ENCODE peak calls at places on chromosomes 4 and X, in five cellular contexts. One of them, this sample, is unnamed.

GRCh38 chrX:96707829-96708228 is 23.2 kb downstream of the DIAPH2 start:
- DNase-seq in fibroblast of lung: no peak
- DNase-seq in adrenal gland: no peak
- DNase-seq in cardiac muscle cell: no peak
- DNase-seq in SJSA1: no peak
- DNase-seq in this sample: no peak

GRCh38 chr4:161696957-161697356 is 466.8 kb downstream of the FSTL5 start:
- DNase-seq in SJSA1: no peak
- DNase-seq in adrenal gland: no peak
- DNase-seq in cardiac muscle cell: no peak
- DNase-seq in fibroblast of lung: no peak
- DNase-seq in this sample: no peak

GRCh38 chrX:133645251-133645650 is 230.0 kb upstream of the GPC4 start:
- DNase-seq in SJSA1: no peak
- DNase-seq in fibroblast of lung: peak; percentile 66
- DNase-seq in adrenal gland: no peak
- DNase-seq in cardiac muscle cell: no peak
- DNase-seq in this sample: no peak

GRCh38 chr4:141180991-141181760 is 39.5 kb upstream of the ZNF330 start:
- DNase-seq in adrenal gland: no peak
- DNase-seq in cardiac muscle cell: no peak
- DNase-seq in fibroblast of lung: no peak
- DNase-seq in SJSA1: no peak
- DNase-seq in this sample: peak; percentile 20

GRCh38 chr4:146975535-146975934 is 29.9 kb upstream of the TTC29 start:
- DNase-seq in fibroblast of lung: no peak
- DNase-seq in adrenal gland: no peak
- DNase-seq in SJSA1: no peak
- DNase-seq in cardiac muscle cell: no peak
- DNase-seq in this sample: no peak

GRCh38 chrX:47176101-47176740 is 17.4 kb upstream of the UBA1 start:
- DNase-seq in SJSA1: no peak
- DNase-seq in cardiac muscle cell: no peak
- DNase-seq in adrenal gland: no peak
- DNase-seq in fibroblast of lung: no peak
- DNase-seq in this sample: no peak

GRCh38 chr4:137664055-137664405 is 131.7 kb upstream of the PCDH18 start:
- DNase-seq in SJSA1: peak; percentile 52
- DNase-seq in fibroblast of lung: peak; percentile 80
- DNase-seq in adrenal gland: no peak
- DNase-seq in cardiac muscle cell: no peak
- DNase-seq in this sample: no peak

GRCh38 chr4:168265327-168265726 is 53.2 kb downstream of the DDX60 start:
- DNase-seq in SJSA1: no peak
- DNase-seq in cardiac muscle cell: peak; percentile 38
- DNase-seq in adrenal gland: no peak
- DNase-seq in fibroblast of lung: no peak
- DNase-seq in this sample: no peak

GRCh38 chrX:22171287-22172060 is 101.2 kb upstream of the CBLL2 start:
- DNase-seq in SJSA1: no peak
- DNase-seq in adrenal gland: no peak
- DNase-seq in fibroblast of lung: no peak
- DNase-seq in cardiac muscle cell: no peak
- DNase-seq in this sample: peak; percentile 31

GRCh38 chr4:122163301-122163700 is 11.2 kb downstream of the BLTP1 start:
- DNase-seq in adrenal gland: no peak
- DNase-seq in fibroblast of lung: no peak
- DNase-seq in SJSA1: no peak
- DNase-seq in cardiac muscle cell: no peak
- DNase-seq in this sample: no peak

GRCh38 chr4:33831667-33832066 is 2412.6 kb downstream of the ARAP2 start:
- DNase-seq in fibroblast of lung: no peak
- DNase-seq in cardiac muscle cell: no peak
- DNase-seq in SJSA1: no peak
- DNase-seq in adrenal gland: no peak
- DNase-seq in this sample: no peak

GRCh38 chr4:1413221-1413663 is 7.0 kb upstream of the NKX1-1 start:
- DNase-seq in adrenal gland: no peak
- DNase-seq in SJSA1: no peak
- DNase-seq in fibroblast of lung: no peak
- DNase-seq in cardiac muscle cell: no peak
- DNase-seq in this sample: no peak

GRCh38 chr4:99998062-99998880 is 48.2 kb upstream of the H2AZ1 start:
- DNase-seq in fibroblast of lung: peak; percentile 59
- DNase-seq in adrenal gland: peak; percentile 4
- DNase-seq in cardiac muscle cell: peak; percentile 17
- DNase-seq in SJSA1: no peak
- DNase-seq in this sample: peak; percentile 34

GRCh38 chrX:350148-350533 is 31.5 kb upstream of the GTPBP6 start:
- DNase-seq in SJSA1: no peak
- DNase-seq in cardiac muscle cell: no peak
- DNase-seq in fibroblast of lung: no peak
- DNase-seq in adrenal gland: no peak
- DNase-seq in this sample: no peak

GRCh38 chrX:83508006-83508405 is at the start of gene POU3F4:
- DNase-seq in fibroblast of lung: no peak
- DNase-seq in cardiac muscle cell: peak; percentile 82
- DNase-seq in SJSA1: no peak
- DNase-seq in adrenal gland: peak; percentile 2
- DNase-seq in this sample: no peak

GRCh38 chr4:69032847-69033638 is 63.2 kb upstream of the UGT2B7 start:
- DNase-seq in cardiac muscle cell: no peak
- DNase-seq in adrenal gland: no peak
- DNase-seq in SJSA1: no peak
- DNase-seq in fibroblast of lung: no peak
- DNase-seq in this sample: no peak

GRCh38 chr4:77284036-77284435 is 127.0 kb downstream of the CCNG2 start:
- DNase-seq in adrenal gland: no peak
- DNase-seq in cardiac muscle cell: no peak
- DNase-seq in fibroblast of lung: no peak
- DNase-seq in SJSA1: no peak
- DNase-seq in this sample: no peak

GRCh38 chr4:110631582-110632505 is 9.0 kb upstream of the PITX2 start:
- DNase-seq in fibroblast of lung: peak; percentile 86
- DNase-seq in cardiac muscle cell: peak; percentile 91
- DNase-seq in adrenal gland: peak; percentile 60
- DNase-seq in SJSA1: no peak
- DNase-seq in this sample: peak; percentile 76

GRCh38 chrX:69137371-69137881 is 27.8 kb downstream of the PJA1 start:
- DNase-seq in adrenal gland: no peak
- DNase-seq in SJSA1: no peak
- DNase-seq in fibroblast of lung: peak; percentile 83
- DNase-seq in cardiac muscle cell: no peak
- DNase-seq in this sample: no peak

GRCh38 chr4:62930884-62931283 is 1478.4 kb downstream of the TECRL start:
- DNase-seq in SJSA1: no peak
- DNase-seq in adrenal gland: no peak
- DNase-seq in cardiac muscle cell: no peak
- DNase-seq in fibroblast of lung: no peak
- DNase-seq in this sample: no peak

GRCh38 chr4:69689530-69690111 is 36.6 kb upstream of the UGT2A1 start:
- DNase-seq in adrenal gland: peak; percentile 4
- DNase-seq in SJSA1: no peak
- DNase-seq in fibroblast of lung: peak; percentile 74
- DNase-seq in cardiac muscle cell: peak; percentile 45
- DNase-seq in this sample: peak; percentile 19

GRCh38 chr4:54318904-54319303 is 89.8 kb downstream of the PDGFRA start:
- DNase-seq in adrenal gland: peak; percentile 26
- DNase-seq in cardiac muscle cell: peak; percentile 61
- DNase-seq in SJSA1: no peak
- DNase-seq in fibroblast of lung: peak; percentile 64
- DNase-seq in this sample: peak; percentile 49

GRCh38 chr4:26896636-26897035 is 36.0 kb downstream of the STIM2 start:
- DNase-seq in adrenal gland: no peak
- DNase-seq in cardiac muscle cell: no peak
- DNase-seq in SJSA1: no peak
- DNase-seq in fibroblast of lung: peak; percentile 56
- DNase-seq in this sample: no peak

GRCh38 chr4:67288964-67289363 is 256.3 kb downstream of the CENPC start:
- DNase-seq in fibroblast of lung: no peak
- DNase-seq in adrenal gland: no peak
- DNase-seq in SJSA1: no peak
- DNase-seq in cardiac muscle cell: peak; percentile 36
- DNase-seq in this sample: no peak

GRCh38 chr4:75432683-75433082 is 81.5 kb downstream of the RCHY1 start:
- DNase-seq in cardiac muscle cell: peak; percentile 25
- DNase-seq in SJSA1: no peak
- DNase-seq in fibroblast of lung: no peak
- DNase-seq in adrenal gland: no peak
- DNase-seq in this sample: peak; percentile 16

GRCh38 chrX:114344756-114345155 is 239.1 kb upstream of the HTR2C start:
- DNase-seq in cardiac muscle cell: peak; percentile 61
- DNase-seq in adrenal gland: no peak
- DNase-seq in SJSA1: no peak
- DNase-seq in fibroblast of lung: peak; percentile 50
- DNase-seq in this sample: peak; percentile 3

GRCh38 chr4:143482753-143483362 is 30.6 kb upstream of the SMARCA5 start:
- DNase-seq in SJSA1: no peak
- DNase-seq in cardiac muscle cell: peak; percentile 41
- DNase-seq in adrenal gland: peak; percentile 42
- DNase-seq in fibroblast of lung: peak; percentile 80
- DNase-seq in this sample: peak; percentile 49

GRCh38 chrX:135985974-135986312 is 708 bp downstream of the SLC9A6 start:
- DNase-seq in fibroblast of lung: no peak
- DNase-seq in cardiac muscle cell: no peak
- DNase-seq in SJSA1: no peak
- DNase-seq in adrenal gland: no peak
- DNase-seq in this sample: no peak

GRCh38 chr4:25993564-25994185 is 79.7 kb downstream of the SMIM20 start:
- DNase-seq in SJSA1: no peak
- DNase-seq in fibroblast of lung: peak; percentile 23
- DNase-seq in cardiac muscle cell: no peak
- DNase-seq in adrenal gland: no peak
- DNase-seq in this sample: peak; percentile 17

GRCh38 chrX:86066998-86067397 is 19.6 kb upstream of the CHM start:
- DNase-seq in SJSA1: no peak
- DNase-seq in fibroblast of lung: no peak
- DNase-seq in adrenal gland: peak; percentile 1
- DNase-seq in cardiac muscle cell: no peak
- DNase-seq in this sample: no peak

GRCh38 chr4:105978684-105979296 is 83.5 kb downstream of the NPNT start:
- DNase-seq in cardiac muscle cell: no peak
- DNase-seq in fibroblast of lung: peak; percentile 24
- DNase-seq in SJSA1: no peak
- DNase-seq in adrenal gland: no peak
- DNase-seq in this sample: no peak

GRCh38 chr4:52052475-52052780 is 1.3 kb downstream of the SPATA18 start:
- DNase-seq in adrenal gland: no peak
- DNase-seq in SJSA1: no peak
- DNase-seq in cardiac muscle cell: peak; percentile 8
- DNase-seq in fibroblast of lung: peak; percentile 28
- DNase-seq in this sample: no peak

GRCh38 chr4:127555106-127555505 is 77.7 kb upstream of the INTU start:
- DNase-seq in fibroblast of lung: no peak
- DNase-seq in cardiac muscle cell: no peak
- DNase-seq in SJSA1: no peak
- DNase-seq in adrenal gland: no peak
- DNase-seq in this sample: no peak

GRCh38 chr4:5322321-5322720 is 271.0 kb downstream of the STK32B start:
- DNase-seq in SJSA1: no peak
- DNase-seq in adrenal gland: no peak
- DNase-seq in fibroblast of lung: no peak
- DNase-seq in cardiac muscle cell: no peak
- DNase-seq in this sample: no peak

GRCh38 chrX:44529315-44529714 is 13.3 kb downstream of the FUNDC1 start:
- DNase-seq in adrenal gland: no peak
- DNase-seq in SJSA1: no peak
- DNase-seq in cardiac muscle cell: no peak
- DNase-seq in fibroblast of lung: no peak
- DNase-seq in this sample: no peak

GRCh38 chr4:113384600-113384999 is 335.1 kb downstream of the ANK2 start:
- DNase-seq in fibroblast of lung: peak; percentile 71
- DNase-seq in SJSA1: no peak
- DNase-seq in cardiac muscle cell: no peak
- DNase-seq in adrenal gland: no peak
- DNase-seq in this sample: peak; percentile 85

GRCh38 chrX:54171527-54171926 is 11.5 kb downstream of the FAM120C start:
- DNase-seq in SJSA1: no peak
- DNase-seq in adrenal gland: peak; percentile 9
- DNase-seq in fibroblast of lung: peak; percentile 29
- DNase-seq in cardiac muscle cell: no peak
- DNase-seq in this sample: no peak

GRCh38 chr4:141636077-141636770 is at the start of gene IL15:
- DNase-seq in fibroblast of lung: peak; percentile 60
- DNase-seq in SJSA1: peak; percentile 74
- DNase-seq in adrenal gland: peak; percentile 66
- DNase-seq in cardiac muscle cell: peak; percentile 50
- DNase-seq in this sample: peak; percentile 86

GRCh38 chr4:93791570-93792195 is 36.9 kb upstream of the ATOH1 start:
- DNase-seq in cardiac muscle cell: peak; percentile 84
- DNase-seq in adrenal gland: peak; percentile 65
- DNase-seq in SJSA1: peak; percentile 49
- DNase-seq in fibroblast of lung: peak; percentile 62
- DNase-seq in this sample: peak; percentile 44

GRCh38 chr4:183388777-183389176 is 55.7 kb upstream of the CDKN2AIP start:
- DNase-seq in adrenal gland: no peak
- DNase-seq in cardiac muscle cell: no peak
- DNase-seq in SJSA1: no peak
- DNase-seq in fibroblast of lung: no peak
- DNase-seq in this sample: no peak
- H3K27ac ChIP-seq in adrenal gland: no peak overlapping the region
- H3K27ac ChIP-seq in cardiac muscle cell: no peak overlapping the region
- H3K27ac ChIP-seq in SJSA1: no peak overlapping the region
- H3K27ac ChIP-seq in fibroblast of lung: no peak overlapping the region
- H3K27ac ChIP-seq in this sample: no peak overlapping the region

DNA sequence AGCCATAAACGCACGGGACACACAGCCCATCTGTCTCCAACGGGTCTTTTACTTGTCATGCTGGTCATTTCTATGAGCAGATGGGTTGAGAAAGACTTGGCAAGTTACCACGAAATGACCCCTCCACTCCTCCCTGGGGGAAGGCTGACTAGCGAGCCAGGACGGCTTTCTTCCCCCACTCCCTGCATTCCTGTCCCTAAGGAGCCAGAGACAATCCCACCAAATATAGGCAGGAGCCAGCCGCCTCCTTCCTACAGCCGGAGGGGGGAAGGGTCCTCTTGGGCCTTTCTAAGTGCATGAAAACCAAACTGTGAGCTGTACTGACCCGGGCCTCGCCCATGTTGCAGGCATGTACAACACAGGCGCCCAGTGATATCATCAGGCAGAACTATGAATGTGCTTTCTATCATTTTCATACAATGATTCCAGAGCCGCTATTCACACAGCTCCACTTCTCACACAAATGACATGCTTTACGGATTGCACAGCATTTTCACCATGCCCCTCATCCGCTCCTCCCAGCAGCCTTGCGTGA is 28.6 kb downstream of the AFAP1 start:
- DNase-seq in SJSA1: no peak
- DNase-seq in adrenal gland: peak; percentile 13
- DNase-seq in fibroblast of lung: peak; percentile 96
- DNase-seq in cardiac muscle cell: peak; percentile 89
- DNase-seq in this sample: no peak
- H3K27ac ChIP-seq in SJSA1: no peak overlapping the region
- H3K27ac ChIP-seq in adrenal gland: no peak overlapping the region
- H3K27ac ChIP-seq in fibroblast of lung: peak overlapping the region; percentile 91
- H3K27ac ChIP-seq in cardiac muscle cell: peak overlapping the region; percentile 99
- H3K27ac ChIP-seq in this sample: peak overlapping the region; percentile 34

GRCh38 chr4:108029321-108029720 is 39.6 kb downstream of the HADH start:
- DNase-seq in cardiac muscle cell: no peak
- DNase-seq in adrenal gland: no peak
- DNase-seq in fibroblast of lung: no peak
- DNase-seq in SJSA1: no peak
- DNase-seq in this sample: no peak
- H3K27ac ChIP-seq in cardiac muscle cell: no peak overlapping the region
- H3K27ac ChIP-seq in adrenal gland: no peak overlapping the region
- H3K27ac ChIP-seq in fibroblast of lung: peak overlapping the region; percentile 30
- H3K27ac ChIP-seq in SJSA1: no peak overlapping the region
- H3K27ac ChIP-seq in this sample: no peak overlapping the region

GRCh38 chr4:158125325-158125724 is 47.5 kb downstream of the GASK1B start:
- DNase-seq in SJSA1: no peak
- DNase-seq in cardiac muscle cell: no peak
- DNase-seq in adrenal gland: no peak
- DNase-seq in fibroblast of lung: no peak
- DNase-seq in this sample: no peak
- H3K27ac ChIP-seq in SJSA1: no peak overlapping the region
- H3K27ac ChIP-seq in cardiac muscle cell: no peak overlapping the region
- H3K27ac ChIP-seq in adrenal gland: no peak overlapping the region
- H3K27ac ChIP-seq in fibroblast of lung: no peak overlapping the region
- H3K27ac ChIP-seq in this sample: no peak overlapping the region

This sample was measured in RWPE1.